ENCODE peak calls at places on chromosomes 7 and 10, in seven cellular contexts. C is bronchial epithelial cell; F is gastrocnemius medialis; B is cardiac muscle cell; I is stimulated activated naive CD4-positive, alpha-beta T cell; Q is KBM-7; G is H7. O is an unnamed sample.

GRCh38 chr10:110074298-110074697 is 66.5 kb downstream of the ADD3 start:
- DNase-seq in C (no peak), F (no peak), B (peak), I (no peak), Q (peak), G (no peak), O (peak)

GRCh38 chr10:71613877-71614276 is 105.7 kb downstream of the C10orf105 start:
- DNase-seq in C (no peak), F (no peak), B (no peak), I (no peak), Q (no peak), G (no peak), O (no peak)

GRCh38 chr7:117188949-117189348 is 133.9 kb downstream of the WNT2 start:
- DNase-seq in C (no peak), F (no peak), B (no peak), I (no peak), Q (no peak), G (no peak), O (no peak)

GRCh38 chr7:157964521-157964920 is 623.1 kb downstream of the PTPRN2 start:
- DNase-seq in C (no peak), F (no peak), B (no peak), I (no peak), Q (no peak), G (no peak), O (no peak)

GRCh38 chr10:116120688-116121087 is 152.3 kb downstream of the GFRA1 start:
- DNase-seq in C (no peak), F (no peak), B (no peak), I (no peak), Q (no peak), G (peak), O (no peak)

GRCh38 chr7:81956520-81956919 is 186.7 kb upstream of the HGF start:
- DNase-seq in C (peak), F (no peak), B (peak), I (no peak), Q (peak), G (peak), O (no peak)

GRCh38 chr7:84783161-84783803 is 403.6 kb downstream of the SEMA3D start:
- DNase-seq in C (peak), F (no peak), B (peak), I (no peak), Q (no peak), G (peak), O (no peak)

GRCh38 chr7:157602581-157602980 is 265.8 kb downstream of the DNAJB6 start:
- DNase-seq in C (no peak), F (no peak), B (no peak), I (no peak), Q (no peak), G (no peak), O (no peak)

GRCh38 chr10:29377333-29377961 is 88.6 kb downstream of the LYZL1 start:
- DNase-seq in C (peak), F (no peak), B (peak), I (no peak), Q (peak), G (peak), O (no peak)

GRCh38 chr10:99711129-99711719 is 20.7 kb downstream of the COX15 start:
- DNase-seq in C (peak), F (no peak), B (peak), I (peak), Q (peak), G (peak), O (no peak)

GRCh38 chr10:87054373-87055295 is 34.5 kb downstream of the FAM25A start:
- DNase-seq in C (peak), F (no peak), B (peak), I (no peak), Q (peak), G (peak), O (no peak)

GRCh38 chr10:48523820-48524758 is 80.8 kb downstream of the ARHGAP22 start:
- DNase-seq in C (no peak), F (no peak), B (peak), I (no peak), Q (peak), G (peak), O (no peak)

GRCh38 chr10:21978191-21978862 is 25.2 kb downstream of the DNAJC1 start:
- DNase-seq in C (peak), F (no peak), B (peak), I (no peak), Q (no peak), G (no peak), O (no peak)

GRCh38 chr10:21359202-21359601 is 166.3 kb downstream of the SKIDA1 start:
- DNase-seq in C (no peak), F (no peak), B (no peak), I (no peak), Q (no peak), G (no peak), O (no peak)

GRCh38 chr10:62231805-62232204 is 36.8 kb downstream of the RTKN2 start:
- DNase-seq in C (peak), F (no peak), B (no peak), I (no peak), Q (no peak), G (no peak), O (no peak)

GRCh38 chr10:29881336-29881751 is 178.0 kb downstream of the JCAD start:
- DNase-seq in C (no peak), F (no peak), B (peak), I (no peak), Q (no peak), G (no peak), O (no peak)

GRCh38 chr7:613442-614140 is 93.9 kb upstream of the PDGFA start:
- DNase-seq in C (peak), F (no peak), B (no peak), I (no peak), Q (no peak), G (peak), O (no peak)

GRCh38 chr7:19213746-19214145 is 68.5 kb upstream of the FERD3L start:
- DNase-seq in C (peak), F (no peak), B (no peak), I (no peak), Q (no peak), G (no peak), O (no peak)

GRCh38 chr10:5466451-5466996 is 32.8 kb downstream of the CALML5 start:
- DNase-seq in C (peak), F (no peak), B (peak), I (no peak), Q (peak), G (peak), O (no peak)

GRCh38 chr7:47180268-47180826 is 401.6 kb downstream of the TNS3 start:
- DNase-seq in C (peak), F (no peak), B (peak), I (no peak), Q (peak), G (peak), O (peak)

GRCh38 chr10:80104066-80104926 is 25.8 kb downstream of the TMEM254 start:
- DNase-seq in C (peak), F (no peak), B (peak), I (no peak), Q (no peak), G (no peak), O (no peak)